ENCODE peak calls at places on chromosomes 5 and 9, in nine cellular contexts. C, G, N, T, A, Y, I, U and F are unnamed samples.

GRCh38 chr5:30279237-30279636 is 914.2 kb upstream of the CDH6 start:
- DNase-seq in C (no peak), G (no peak), N (peak), T (no peak), A (no peak), Y (no peak), I (no peak), U (no peak), F (no peak)

GRCh38 chr5:137036630-137037029 is 462.5 kb downstream of the SPOCK1 start:
- DNase-seq in C (no peak), G (no peak), N (no peak), T (no peak), A (no peak), Y (no peak), I (no peak), U (peak), F (no peak)

GRCh38 chr5:157926953-157927352 is 68.0 kb upstream of the CLINT1 start:
- DNase-seq in C (no peak), G (no peak), N (no peak), T (no peak), A (no peak), Y (no peak), I (no peak), U (no peak), F (no peak)

GRCh38 chr5:98314262-98314661 is 459.2 kb upstream of the RGMB start:
- DNase-seq in C (no peak), G (no peak), N (peak), T (no peak), A (no peak), Y (no peak), I (no peak), U (no peak), F (no peak)

GRCh38 chr9:27787941-27788340 is 214.7 kb upstream of the C9orf72 start:
- DNase-seq in C (no peak), G (no peak), N (no peak), T (no peak), A (no peak), Y (no peak), I (no peak), U (no peak), F (no peak)

GRCh38 chr5:179228341-179229121 is 116.7 kb downstream of the ADAMTS2 start:
- DNase-seq in C (no peak), G (peak), N (no peak), T (no peak), A (no peak), Y (no peak), I (peak), U (no peak), F (no peak)

GRCh38 chr9:136170291-136170901 is 34.5 kb downstream of the LHX3 start:
- DNase-seq in C (peak), G (peak), N (peak), T (peak), A (no peak), Y (no peak), I (no peak), U (no peak), F (peak)

GRCh38 chr5:28165116-28165515 is 1126.7 kb upstream of the CDH9 start:
- DNase-seq in C (peak), G (no peak), N (no peak), T (no peak), A (no peak), Y (no peak), I (no peak), U (no peak), F (no peak)

GRCh38 chr9:13942695-13943094 is 371.2 kb downstream of the NFIB start:
- DNase-seq in C (peak), G (no peak), N (peak), T (no peak), A (no peak), Y (no peak), I (no peak), U (no peak), F (no peak)

GRCh38 chr5:118692811-118693342 is 295.5 kb downstream of the DTWD2 start:
- DNase-seq in C (peak), G (no peak), N (no peak), T (no peak), A (no peak), Y (no peak), I (no peak), U (no peak), F (no peak)

GRCh38 chr5:176535101-176535654 is 2.0 kb downstream of the RNF44 start:
- DNase-seq in C (no peak), G (no peak), N (peak), T (peak), A (no peak), Y (peak), I (no peak), U (no peak), F (peak)

GRCh38 chr5:11791777-11792176 is 112.5 kb downstream of the CTNND2 start:
- DNase-seq in C (no peak), G (no peak), N (no peak), T (no peak), A (no peak), Y (no peak), I (no peak), U (no peak), F (no peak)

GRCh38 chr5:134146651-134147544 is 29.9 kb downstream of the SKP1 start:
- DNase-seq in C (no peak), G (no peak), N (no peak), T (no peak), A (no peak), Y (no peak), I (no peak), U (no peak), F (no peak)

GRCh38 chr9:127386981-127387380 is 10.0 kb upstream of the SLC2A8 start:
- DNase-seq in C (no peak), G (no peak), N (no peak), T (no peak), A (no peak), Y (no peak), I (peak), U (no peak), F (peak)

GRCh38 chr5:132110195-132110594 is 36.6 kb downstream of the CSF2 start:
- DNase-seq in C (no peak), G (no peak), N (no peak), T (no peak), A (no peak), Y (no peak), I (no peak), U (no peak), F (no peak)

GRCh38 chr5:73950441-73950873 is 324.5 kb downstream of the ARHGEF28 start:
- DNase-seq in C (no peak), G (no peak), N (no peak), T (no peak), A (no peak), Y (no peak), I (no peak), U (no peak), F (no peak)

GRCh38 chr5:103347729-103348128 is 89.2 kb downstream of the MACIR start:
- DNase-seq in C (peak), G (no peak), N (no peak), T (no peak), A (no peak), Y (no peak), I (no peak), U (no peak), F (no peak)

GRCh38 chr5:74296685-74297084 is 343.8 kb downstream of the ENC1 start:
- DNase-seq in C (peak), G (no peak), N (no peak), T (no peak), A (no peak), Y (no peak), I (no peak), U (no peak), F (no peak)

GRCh38 chr9:89207026-89207425 is 28.4 kb upstream of the SHC3 start:
- DNase-seq in C (no peak), G (no peak), N (no peak), T (no peak), A (no peak), Y (no peak), I (no peak), U (no peak), F (no peak)

GRCh38 chr9:135076876-135077430 is 10.5 kb upstream of the OLFM1 start:
- DNase-seq in C (no peak), G (no peak), N (no peak), T (no peak), A (no peak), Y (no peak), I (peak), U (no peak), F (no peak)

GRCh38 chr9:100774326-100774725 is 196.4 kb downstream of the CAVIN4 start:
- DNase-seq in C (no peak), G (no peak), N (no peak), T (no peak), A (no peak), Y (no peak), I (no peak), U (no peak), F (no peak)

GRCh38 chr5:969421-969839 is 39.2 kb upstream of the NKD2 start:
- DNase-seq in C (peak), G (no peak), N (no peak), T (no peak), A (no peak), Y (no peak), I (no peak), U (no peak), F (no peak)